ENCODE peak calls at places on chromosomes 16 and 17, in four cellular contexts. V, R, Z and I are unnamed samples.

GRCh38 chr17:428414-428813 is 75.8 kb upstream of the RPH3AL start:
- DNase-seq in V (no peak), R (no peak), Z (no peak), I (no peak)

GRCh38 chr16:50509521-50510341 is 38.5 kb upstream of the NKD1 start:
- DNase-seq in V (peak), R (peak), Z (peak), I (peak)

GRCh38 chr17:214881-215331 is 33.5 kb upstream of the DOC2B start:
- DNase-seq in V (no peak), R (no peak), Z (no peak), I (no peak)

GRCh38 chr16:55297062-55297909 is 26.7 kb upstream of the IRX6 start:
- DNase-seq in V (no peak), R (no peak), Z (no peak), I (no peak)

GRCh38 chr16:84423416-84423837 is 55.1 kb downstream of the ATP2C2 start:
- DNase-seq in V (peak), R (peak), Z (peak), I (peak)

GRCh38 chr17:68612923-68613292 is 11.7 kb upstream of the FAM20A start:
- DNase-seq in V (no peak), R (no peak), Z (no peak), I (no peak)

GRCh38 chr17:7837375-7838290 is 3.6 kb downstream of the KDM6B start:
- DNase-seq in V (peak), R (no peak), Z (peak), I (no peak)

GRCh38 chr17:27239046-27239445 is 54.9 kb upstream of the WSB1 start:
- DNase-seq in V (no peak), R (no peak), Z (no peak), I (no peak)

GRCh38 chr17:28371245-28372202 is at the start of gene SARM1:
- DNase-seq in V (peak), R (peak), Z (peak), I (peak)

GRCh38 chr17:77872199-77872598 is 86.3 kb upstream of the TNRC6C start:
- DNase-seq in V (no peak), R (no peak), Z (no peak), I (no peak)

GRCh38 chr17:81354944-81355327 is 40.3 kb upstream of the BAHCC1 start:
- DNase-seq in V (peak), R (no peak), Z (peak), I (no peak)

GRCh38 chr17:17926840-17927449 is 45.3 kb downstream of the TOM1L2 start:
- DNase-seq in V (no peak), R (no peak), Z (peak), I (no peak)

GRCh38 chr16:15983898-15984297 is 34.5 kb downstream of the ABCC1 start:
- DNase-seq in V (no peak), R (no peak), Z (no peak), I (no peak)

GRCh38 chr16:67116388-67117311 is 6.9 kb downstream of the PHAF1 start:
- DNase-seq in V (no peak), R (no peak), Z (peak), I (no peak)

GRCh38 chr16:55566432-55567175 is at the start of gene CAPNS2:
- DNase-seq in V (peak), R (no peak), Z (no peak), I (no peak)

GRCh38 chr16:87970206-87970605 is 19.0 kb downstream of the BANP start:
- DNase-seq in V (no peak), R (no peak), Z (no peak), I (no peak)

GRCh38 chr17:7133424-7133823 is 18.8 kb upstream of the ASGR2 start:
- DNase-seq in V (peak), R (peak), Z (peak), I (no peak)

GRCh38 chr17:79400989-79401703 is 209.7 kb downstream of the RBFOX3 start:
- DNase-seq in V (peak), R (peak), Z (peak), I (peak)

GRCh38 chr17:50310455-50311111 is 35.3 kb upstream of the XYLT2 start:
- DNase-seq in V (no peak), R (no peak), Z (peak), I (no peak)

GRCh38 chr17:50311112-50311460 is 34.8 kb upstream of the XYLT2 start:
- DNase-seq in V (no peak), R (no peak), Z (no peak), I (no peak)

GRCh38 chr17:50314456-50315011 is 31.4 kb upstream of the XYLT2 start:
- DNase-seq in V (no peak), R (no peak), Z (no peak), I (no peak)

GRCh38 chr17:50311483-50311882 is 34.4 kb upstream of the XYLT2 start:
- DNase-seq in V (no peak), R (no peak), Z (no peak), I (no peak)

DNA sequence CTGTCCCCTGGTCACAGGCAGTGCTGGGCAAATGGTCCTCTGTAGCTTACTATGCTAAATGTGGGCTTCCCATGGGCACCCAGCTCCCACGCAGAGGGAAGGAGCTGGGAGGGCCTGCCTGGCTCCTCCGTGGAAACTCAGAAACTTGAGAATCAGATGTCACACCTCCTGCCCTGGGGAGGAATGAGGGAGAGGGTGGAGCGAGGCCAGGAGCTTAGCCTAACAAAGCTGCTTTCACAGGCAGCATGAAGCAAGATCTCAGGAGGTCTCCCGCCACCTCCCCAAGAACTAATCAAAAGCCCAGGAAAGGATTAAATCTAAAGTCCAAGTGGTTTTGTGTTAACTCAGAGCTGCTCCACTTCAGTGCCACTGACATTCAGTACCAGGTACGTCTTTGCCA is 33.6 kb upstream of the XYLT2 start:
- DNase-seq in V (no peak), R (no peak), Z (no peak), I (no peak)
- TF ChIP-seq ELF1 in V (no peak), R (no peak), Z (no peak), I (no peak)

DNA sequence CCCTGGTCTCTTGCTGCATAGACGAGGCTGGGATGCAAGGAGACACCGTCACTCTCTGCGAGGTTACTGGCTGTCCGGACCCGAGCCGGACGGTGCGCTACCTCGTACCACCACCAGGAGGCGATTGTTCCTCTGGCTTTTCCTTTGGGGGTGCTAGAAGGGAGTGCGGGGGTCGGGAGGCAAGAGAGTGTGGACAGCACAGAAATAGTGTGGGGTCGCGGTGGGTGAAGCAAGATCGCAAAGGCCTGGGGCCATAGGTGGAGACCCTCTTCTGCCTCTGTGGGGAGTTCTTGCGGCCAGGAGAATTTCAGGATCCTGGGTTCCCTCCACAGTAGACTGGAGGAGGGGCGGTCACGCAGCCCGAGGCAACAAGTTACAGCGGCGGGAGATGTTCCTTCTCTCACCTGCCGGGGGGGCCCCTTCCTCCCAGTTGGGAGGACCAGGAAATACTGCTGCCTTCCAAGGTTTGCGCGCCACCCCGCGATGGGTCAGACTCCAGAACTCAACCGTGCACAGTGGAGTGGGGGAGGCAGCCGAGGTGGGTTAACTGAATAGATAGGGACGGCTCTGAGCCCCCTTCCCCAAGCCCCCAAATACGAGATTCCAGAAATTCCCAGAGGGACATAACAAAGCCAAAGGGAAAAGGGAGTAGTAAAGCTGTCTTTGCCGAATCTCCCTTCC is 6.9 kb downstream of the PHOSPHO1 start:
- DNase-seq in V (peak), R (peak), Z (no peak), I (peak)
- TF ChIP-seq ELF1 in V (no peak), R (no peak), Z (no peak), I (no peak)

DNA sequence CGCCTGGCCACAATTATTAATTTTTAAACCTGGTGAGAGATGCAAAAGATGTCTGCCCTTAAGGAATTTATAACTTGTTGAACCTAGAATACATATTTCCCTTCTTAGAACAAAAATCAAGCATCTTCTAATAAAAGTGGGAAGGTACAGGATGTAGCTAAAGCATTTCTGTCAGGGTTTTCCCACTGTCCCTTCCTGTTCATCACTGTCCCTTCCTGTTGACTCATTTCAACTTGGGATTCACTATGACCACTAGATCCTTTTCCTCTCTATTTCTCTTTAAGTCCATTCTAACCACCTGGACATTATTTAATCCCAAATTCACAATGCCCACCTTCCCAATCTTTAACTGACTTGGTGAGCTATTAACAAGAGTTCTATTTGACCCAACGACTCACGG is 33.9 kb upstream of the CDRT4 start:
- DNase-seq in V (no peak), R (no peak), Z (no peak), I (no peak)
- TF ChIP-seq ELF1 in V (no peak), R (no peak), Z (no peak), I (no peak)

GRCh38 chr17:64765191-64765889 is 103.2 kb upstream of the SMURF2 start:
- DNase-seq in V (peak), R (no peak), Z (no peak), I (no peak)
- TF ChIP-seq ELF1 in V (no peak), R (no peak), Z (no peak), I (no peak)

GRCh38 chr16:70159355-70160348 is 13.9 kb upstream of the CLEC18C start:
- DNase-seq in V (no peak), R (peak), Z (no peak), I (no peak)
- TF ChIP-seq ELF1 in V (no peak), R (no peak), Z (no peak), I (no peak)

GRCh38 chr17:39325528-39326240 is 75.7 kb downstream of the FBXL20 start:
- DNase-seq in V (peak), R (no peak), Z (no peak), I (no peak)
- TF ChIP-seq ELF1 in V (no peak), R (no peak), Z (no peak), I (no peak)

GRCh38 chr16:82675300-82675699 is 48.5 kb downstream of the CDH13 start:
- DNase-seq in V (no peak), R (no peak), Z (no peak), I (no peak)
- TF ChIP-seq ELF1 in V (no peak), R (no peak), Z (no peak), I (no peak)